ENCODE peak calls at places on chromosomes 3 and 15, in eight cellular contexts. One of them, this sample, is unnamed.

GRCh38 chr3:135908225-135908624 is 57.3 kb upstream of the PPP2R3A start:
- DNase-seq in heart right ventricle: no peak
- DNase-seq in WERI-Rb-1: no peak
- DNase-seq in fibroblast of mammary gland: peak
- DNase-seq in upper lobe of right lung: no peak
- DNase-seq in body of pancreas: peak
- DNase-seq in epithelial cell of esophagus: peak
- DNase-seq in choroid plexus epithelial cell: no peak
- DNase-seq in this sample: peak

GRCh38 chr15:80310776-80311175 is 58.8 kb upstream of the CTXND1 start:
- DNase-seq in heart right ventricle: no peak
- DNase-seq in WERI-Rb-1: no peak
- DNase-seq in fibroblast of mammary gland: peak
- DNase-seq in upper lobe of right lung: no peak
- DNase-seq in body of pancreas: no peak
- DNase-seq in epithelial cell of esophagus: no peak
- DNase-seq in choroid plexus epithelial cell: no peak
- DNase-seq in this sample: no peak

GRCh38 chr3:159499031-159499793 is 489.4 kb upstream of the IL12A start:
- DNase-seq in heart right ventricle: no peak
- DNase-seq in WERI-Rb-1: no peak
- DNase-seq in fibroblast of mammary gland: peak
- DNase-seq in upper lobe of right lung: no peak
- DNase-seq in body of pancreas: no peak
- DNase-seq in epithelial cell of esophagus: peak
- DNase-seq in choroid plexus epithelial cell: peak
- DNase-seq in this sample: no peak

GRCh38 chr3:170840291-170840859 is 29.6 kb downstream of the RPL22L1 start:
- DNase-seq in heart right ventricle: no peak
- DNase-seq in WERI-Rb-1: no peak
- DNase-seq in fibroblast of mammary gland: peak
- DNase-seq in upper lobe of right lung: no peak
- DNase-seq in body of pancreas: no peak
- DNase-seq in epithelial cell of esophagus: no peak
- DNase-seq in choroid plexus epithelial cell: peak
- DNase-seq in this sample: no peak

GRCh38 chr15:98647774-98648653 is at the start of gene IGF1R:
- DNase-seq in heart right ventricle: peak
- DNase-seq in WERI-Rb-1: peak
- DNase-seq in fibroblast of mammary gland: peak
- DNase-seq in upper lobe of right lung: peak
- DNase-seq in body of pancreas: peak
- DNase-seq in epithelial cell of esophagus: peak
- DNase-seq in choroid plexus epithelial cell: peak
- DNase-seq in this sample: peak

GRCh38 chr3:12750658-12751071 is 8.4 kb downstream of the TMEM40 start:
- DNase-seq in heart right ventricle: no peak
- DNase-seq in WERI-Rb-1: no peak
- DNase-seq in fibroblast of mammary gland: peak
- DNase-seq in upper lobe of right lung: no peak
- DNase-seq in body of pancreas: no peak
- DNase-seq in epithelial cell of esophagus: peak
- DNase-seq in choroid plexus epithelial cell: peak
- DNase-seq in this sample: no peak

GRCh38 chr3:71962561-71963240 is 177.8 kb upstream of the PROK2 start:
- DNase-seq in heart right ventricle: no peak
- DNase-seq in WERI-Rb-1: no peak
- DNase-seq in fibroblast of mammary gland: peak
- DNase-seq in upper lobe of right lung: no peak
- DNase-seq in body of pancreas: no peak
- DNase-seq in epithelial cell of esophagus: peak
- DNase-seq in choroid plexus epithelial cell: no peak
- DNase-seq in this sample: no peak

GRCh38 chr3:69649713-69650419 is 89.4 kb upstream of the MITF start:
- DNase-seq in heart right ventricle: no peak
- DNase-seq in WERI-Rb-1: no peak
- DNase-seq in fibroblast of mammary gland: peak
- DNase-seq in upper lobe of right lung: no peak
- DNase-seq in body of pancreas: no peak
- DNase-seq in epithelial cell of esophagus: no peak
- DNase-seq in choroid plexus epithelial cell: peak
- DNase-seq in this sample: no peak

GRCh38 chr3:172892158-172892557 is 141.6 kb downstream of the ECT2 start:
- DNase-seq in heart right ventricle: no peak
- DNase-seq in WERI-Rb-1: no peak
- DNase-seq in fibroblast of mammary gland: peak
- DNase-seq in upper lobe of right lung: no peak
- DNase-seq in body of pancreas: no peak
- DNase-seq in epithelial cell of esophagus: peak
- DNase-seq in choroid plexus epithelial cell: peak
- DNase-seq in this sample: no peak

GRCh38 chr15:83653639-83654378 is at the start of gene ADAMTSL3:
- DNase-seq in heart right ventricle: peak
- DNase-seq in WERI-Rb-1: peak
- DNase-seq in fibroblast of mammary gland: peak
- DNase-seq in upper lobe of right lung: peak
- DNase-seq in body of pancreas: peak
- DNase-seq in epithelial cell of esophagus: peak
- DNase-seq in choroid plexus epithelial cell: peak
- DNase-seq in this sample: peak

GRCh38 chr15:100926258-100926657 is 7.1 kb downstream of the LRRK1 start:
- DNase-seq in heart right ventricle: no peak
- DNase-seq in WERI-Rb-1: no peak
- DNase-seq in fibroblast of mammary gland: no peak
- DNase-seq in upper lobe of right lung: no peak
- DNase-seq in body of pancreas: no peak
- DNase-seq in epithelial cell of esophagus: no peak
- DNase-seq in choroid plexus epithelial cell: no peak
- DNase-seq in this sample: no peak

GRCh38 chr15:64246364-64247189 is 83.8 kb upstream of the PPIB start:
- DNase-seq in heart right ventricle: no peak
- DNase-seq in WERI-Rb-1: peak
- DNase-seq in fibroblast of mammary gland: peak
- DNase-seq in upper lobe of right lung: no peak
- DNase-seq in body of pancreas: no peak
- DNase-seq in epithelial cell of esophagus: peak
- DNase-seq in choroid plexus epithelial cell: peak
- DNase-seq in this sample: peak

GRCh38 chr15:40915106-40915661 is 14.0 kb upstream of the DLL4 start:
- DNase-seq in heart right ventricle: no peak
- DNase-seq in WERI-Rb-1: no peak
- DNase-seq in fibroblast of mammary gland: no peak
- DNase-seq in upper lobe of right lung: no peak
- DNase-seq in body of pancreas: no peak
- DNase-seq in epithelial cell of esophagus: no peak
- DNase-seq in choroid plexus epithelial cell: no peak
- DNase-seq in this sample: no peak

GRCh38 chr3:72485649-72486048 is 362.6 kb downstream of the SHQ1 start:
- DNase-seq in heart right ventricle: peak
- DNase-seq in WERI-Rb-1: no peak
- DNase-seq in fibroblast of mammary gland: peak
- DNase-seq in upper lobe of right lung: no peak
- DNase-seq in body of pancreas: no peak
- DNase-seq in epithelial cell of esophagus: no peak
- DNase-seq in choroid plexus epithelial cell: peak
- DNase-seq in this sample: no peak

GRCh38 chr15:73683624-73684536 is at the start of gene CD276:
- DNase-seq in heart right ventricle: peak
- DNase-seq in WERI-Rb-1: peak
- DNase-seq in fibroblast of mammary gland: peak
- DNase-seq in upper lobe of right lung: peak
- DNase-seq in body of pancreas: peak
- DNase-seq in epithelial cell of esophagus: peak
- DNase-seq in choroid plexus epithelial cell: peak
- DNase-seq in this sample: peak

GRCh38 chr3:42631650-42632049 is 21.8 kb upstream of the ZBTB47 start:
- DNase-seq in heart right ventricle: no peak
- DNase-seq in WERI-Rb-1: no peak
- DNase-seq in fibroblast of mammary gland: no peak
- DNase-seq in upper lobe of right lung: no peak
- DNase-seq in body of pancreas: no peak
- DNase-seq in epithelial cell of esophagus: no peak
- DNase-seq in choroid plexus epithelial cell: no peak
- DNase-seq in this sample: no peak

GRCh38 chr3:150410311-150411105 is 2.4 kb downstream of the TSC22D2 start:
- DNase-seq in heart right ventricle: peak
- DNase-seq in WERI-Rb-1: peak
- DNase-seq in fibroblast of mammary gland: no peak
- DNase-seq in upper lobe of right lung: peak
- DNase-seq in body of pancreas: peak
- DNase-seq in epithelial cell of esophagus: peak
- DNase-seq in choroid plexus epithelial cell: no peak
- DNase-seq in this sample: peak
- TF ChIP-seq CTCF in heart right ventricle: no peak
- TF ChIP-seq CTCF in WERI-Rb-1: no peak
- TF ChIP-seq CTCF in fibroblast of mammary gland: no peak
- TF ChIP-seq CTCF in upper lobe of right lung: no peak
- TF ChIP-seq CTCF in body of pancreas: no peak
- TF ChIP-seq CTCF in epithelial cell of esophagus: no peak
- TF ChIP-seq CTCF in choroid plexus epithelial cell: no peak
- TF ChIP-seq CTCF in this sample: no peak

GRCh38 chr3:192818126-192818525 is 90.8 kb upstream of the FGF12 start:
- DNase-seq in heart right ventricle: no peak
- DNase-seq in WERI-Rb-1: no peak
- DNase-seq in fibroblast of mammary gland: no peak
- DNase-seq in upper lobe of right lung: no peak
- DNase-seq in body of pancreas: no peak
- DNase-seq in epithelial cell of esophagus: no peak
- DNase-seq in choroid plexus epithelial cell: no peak
- DNase-seq in this sample: no peak

GRCh38 chr3:192817053-192817452 is 89.7 kb upstream of the FGF12 start:
- DNase-seq in heart right ventricle: no peak
- DNase-seq in WERI-Rb-1: no peak
- DNase-seq in fibroblast of mammary gland: peak
- DNase-seq in upper lobe of right lung: no peak
- DNase-seq in body of pancreas: no peak
- DNase-seq in epithelial cell of esophagus: peak
- DNase-seq in choroid plexus epithelial cell: peak
- DNase-seq in this sample: no peak

GRCh38 chr3:192817506-192817905 is 90.2 kb upstream of the FGF12 start:
- DNase-seq in heart right ventricle: no peak
- DNase-seq in WERI-Rb-1: no peak
- DNase-seq in fibroblast of mammary gland: no peak
- DNase-seq in upper lobe of right lung: no peak
- DNase-seq in body of pancreas: no peak
- DNase-seq in epithelial cell of esophagus: no peak
- DNase-seq in choroid plexus epithelial cell: no peak
- DNase-seq in this sample: no peak

GRCh38 chr3:192816274-192816853 is 89.0 kb upstream of the FGF12 start:
- DNase-seq in heart right ventricle: no peak
- DNase-seq in WERI-Rb-1: no peak
- DNase-seq in fibroblast of mammary gland: peak
- DNase-seq in upper lobe of right lung: no peak
- DNase-seq in body of pancreas: peak
- DNase-seq in epithelial cell of esophagus: peak
- DNase-seq in choroid plexus epithelial cell: peak
- DNase-seq in this sample: peak

GRCh38 chr3:192812736-192813383 is 85.5 kb upstream of the FGF12 start:
- DNase-seq in heart right ventricle: no peak
- DNase-seq in WERI-Rb-1: peak
- DNase-seq in fibroblast of mammary gland: peak
- DNase-seq in upper lobe of right lung: no peak
- DNase-seq in body of pancreas: peak
- DNase-seq in epithelial cell of esophagus: peak
- DNase-seq in choroid plexus epithelial cell: peak
- DNase-seq in this sample: peak
- TF ChIP-seq CTCF in heart right ventricle: peak
- TF ChIP-seq CTCF in WERI-Rb-1: peak
- TF ChIP-seq CTCF in fibroblast of mammary gland: peak
- TF ChIP-seq CTCF in upper lobe of right lung: peak
- TF ChIP-seq CTCF in body of pancreas: peak
- TF ChIP-seq CTCF in epithelial cell of esophagus: peak
- TF ChIP-seq CTCF in choroid plexus epithelial cell: peak
- TF ChIP-seq CTCF in this sample: peak

GRCh38 chr15:92997821-92998220 is 91.2 kb downstream of the RGMA start:
- DNase-seq in heart right ventricle: no peak
- DNase-seq in WERI-Rb-1: no peak
- DNase-seq in fibroblast of mammary gland: no peak
- DNase-seq in upper lobe of right lung: no peak
- DNase-seq in body of pancreas: no peak
- DNase-seq in epithelial cell of esophagus: no peak
- DNase-seq in choroid plexus epithelial cell: no peak
- DNase-seq in this sample: no peak

GRCh38 chr15:93001156-93001555 is 87.9 kb downstream of the RGMA start:
- DNase-seq in heart right ventricle: no peak
- DNase-seq in WERI-Rb-1: no peak
- DNase-seq in fibroblast of mammary gland: no peak
- DNase-seq in upper lobe of right lung: no peak
- DNase-seq in body of pancreas: no peak
- DNase-seq in epithelial cell of esophagus: no peak
- DNase-seq in choroid plexus epithelial cell: no peak
- DNase-seq in this sample: no peak

GRCh38 chr15:93005133-93005532 is 83.9 kb downstream of the RGMA start:
- DNase-seq in heart right ventricle: no peak
- DNase-seq in WERI-Rb-1: no peak
- DNase-seq in fibroblast of mammary gland: no peak
- DNase-seq in upper lobe of right lung: no peak
- DNase-seq in body of pancreas: no peak
- DNase-seq in epithelial cell of esophagus: no peak
- DNase-seq in choroid plexus epithelial cell: no peak
- DNase-seq in this sample: no peak

GRCh38 chr15:93001881-93002280 is 87.1 kb downstream of the RGMA start:
- DNase-seq in heart right ventricle: no peak
- DNase-seq in WERI-Rb-1: no peak
- DNase-seq in fibroblast of mammary gland: peak
- DNase-seq in upper lobe of right lung: no peak
- DNase-seq in body of pancreas: no peak
- DNase-seq in epithelial cell of esophagus: no peak
- DNase-seq in choroid plexus epithelial cell: peak
- DNase-seq in this sample: no peak
- TF ChIP-seq CTCF in heart right ventricle: peak
- TF ChIP-seq CTCF in WERI-Rb-1: no peak
- TF ChIP-seq CTCF in fibroblast of mammary gland: no peak
- TF ChIP-seq CTCF in upper lobe of right lung: no peak
- TF ChIP-seq CTCF in body of pancreas: no peak
- TF ChIP-seq CTCF in epithelial cell of esophagus: no peak
- TF ChIP-seq CTCF in choroid plexus epithelial cell: no peak
- TF ChIP-seq CTCF in this sample: no peak

DNA sequence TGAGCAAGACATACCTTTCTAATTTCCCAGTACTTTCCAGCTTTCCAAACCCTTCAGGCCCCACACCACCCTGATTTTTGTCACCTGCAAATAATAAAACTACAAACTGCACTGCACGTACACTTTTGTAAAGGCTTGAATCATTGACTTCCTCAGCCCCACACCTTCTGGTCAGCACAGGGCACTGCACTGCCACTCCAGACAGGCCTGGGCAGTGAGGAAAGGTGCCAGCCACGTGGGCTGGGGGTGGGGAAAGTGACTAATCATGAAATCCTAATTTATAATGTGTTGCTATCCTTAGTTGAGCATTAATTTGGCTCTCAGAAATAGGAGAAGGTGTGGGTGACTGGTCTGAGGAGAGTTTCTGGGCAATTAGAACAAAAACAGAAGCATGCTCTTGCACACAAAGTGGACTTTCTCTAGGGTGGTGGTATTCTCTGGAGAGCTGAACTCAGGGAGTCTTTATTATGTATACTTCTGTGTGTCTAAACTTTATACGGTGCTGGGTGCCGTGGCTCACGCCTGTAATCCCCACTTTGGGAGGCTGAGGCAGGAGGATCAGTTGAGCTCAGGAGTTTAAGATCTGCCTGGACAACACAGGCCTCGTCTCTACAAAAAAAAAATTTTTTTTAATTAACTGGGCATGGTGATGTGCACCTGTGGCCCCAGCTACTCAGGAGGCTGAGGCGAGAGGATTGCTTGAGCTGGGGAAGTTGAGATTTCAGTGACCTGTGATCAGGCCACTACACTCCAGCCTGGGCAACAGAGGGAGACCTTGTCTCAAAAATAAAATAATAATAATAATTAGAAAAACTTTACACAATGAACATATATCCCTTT is 58.2 kb upstream of the FLNB start:
- DNase-seq in heart right ventricle: no peak
- DNase-seq in WERI-Rb-1: no peak
- DNase-seq in fibroblast of mammary gland: peak
- DNase-seq in upper lobe of right lung: peak
- DNase-seq in body of pancreas: peak
- DNase-seq in epithelial cell of esophagus: peak
- DNase-seq in choroid plexus epithelial cell: no peak
- DNase-seq in this sample: peak
- TF ChIP-seq CTCF in heart right ventricle: no peak
- TF ChIP-seq CTCF in WERI-Rb-1: no peak
- TF ChIP-seq CTCF in fibroblast of mammary gland: peak
- TF ChIP-seq CTCF in upper lobe of right lung: peak
- TF ChIP-seq CTCF in body of pancreas: peak
- TF ChIP-seq CTCF in epithelial cell of esophagus: peak
- TF ChIP-seq CTCF in choroid plexus epithelial cell: no peak
- TF ChIP-seq CTCF in this sample: peak

This sample was measured in Calu3.